ENCODE peak calls at places on chromosomes 6 and 20, in nine cellular contexts. A is kidney glomerular epithelial cell; N is activated CD4-positive, alpha-beta T cell treated with anti-CD3 and anti-CD28 coated beads, Interleukin-2, amount 10 ng/mL, durations not matched to agents 7 days and 5 days; E is CD8-positive, alpha-beta memory T cell; Q is pancreas; W is NCI-H1694; B is activated CD4-positive, alpha-beta memory T cell treated with anti-CD3 and anti-CD28 coated beads, Interleukin-2, amount 10 ng/mL, durations not matched to agents 7 days and 5 days; I is occipital lobe; F is activated T-cell treated with anti-CD3 and anti-CD28 coated beads, Interleukin-2, amount 50 U/mL, for 72 hours. K is an unnamed sample.
A peak's percentile ranks its signal among the peaks of the same experiment; 100 is the strongest.

GRCh38 chr6:133837801-133838349 is 51.0 kb upstream of the TCF21 start:
- DNase-seq in A (peak; percentile 38), N (peak; percentile 67), E (peak; percentile 39), Q (peak; percentile 73), W (no peak), B (peak; percentile 61), I (no peak), F (peak; percentile 60), K (peak; percentile 66)

GRCh38 chr6:38570750-38571149 is 69.0 kb downstream of the BTBD9 start:
- DNase-seq in A (peak; percentile 15), N (no peak), E (no peak), Q (no peak), W (peak; percentile 28), B (no peak), I (no peak), F (no peak), K (no peak)

GRCh38 chr20:58452667-58453255 is 62.4 kb downstream of the APCDD1L start:
- DNase-seq in A (no peak), N (no peak), E (no peak), Q (no peak), W (no peak), B (no peak), I (no peak), F (no peak), K (no peak)

GRCh38 chr6:79635179-79635578 is 4.0 kb downstream of the SH3BGRL2 start:
- DNase-seq in A (peak; percentile 26), N (no peak), E (no peak), Q (no peak), W (no peak), B (no peak), I (no peak), F (no peak), K (peak; percentile 63)

GRCh38 chr6:143971453-143971852 is 36.6 kb downstream of the PLAGL1 start:
- DNase-seq in A (no peak), N (no peak), E (no peak), Q (no peak), W (no peak), B (no peak), I (no peak), F (no peak), K (no peak)

GRCh38 chr6:170147056-170147787 is 143.7 kb downstream of the DLL1 start:
- DNase-seq in A (no peak), N (no peak), E (no peak), Q (no peak), W (no peak), B (no peak), I (no peak), F (no peak), K (no peak)

GRCh38 chr20:53748821-53749402 is 155.3 kb upstream of the ZNF217 start:
- DNase-seq in A (peak; percentile 41), N (peak; percentile 47), E (no peak), Q (no peak), W (no peak), B (no peak), I (no peak), F (peak; percentile 12), K (peak; percentile 62)

GRCh38 chr20:52083627-52084232 is 107.8 kb downstream of the ZFP64 start:
- DNase-seq in A (peak; percentile 17), N (peak; percentile 60), E (no peak), Q (peak; percentile 55), W (peak; percentile 57), B (peak; percentile 54), I (no peak), F (peak; percentile 56), K (peak; percentile 22)

GRCh38 chr6:13526718-13527668 is 39.6 kb upstream of the GFOD1 start:
- DNase-seq in A (no peak), N (peak; percentile 32), E (peak; percentile 65), Q (no peak), W (peak; percentile 96), B (no peak), I (no peak), F (peak; percentile 16), K (peak; percentile 43)

K was measured in foreskin keratinocyte.